ENCODE peak calls at places on chromosomes 12 and 14, in five cellular contexts. F is endothelial cell, Q is testis, K is left ventricle myocardium inferior, P is A549. N is an unnamed sample.

GRCh38 chr12:106304001-106304421 is 1.5 kb downstream of the TCP11L2 start:
- DNase-seq in F (no peak), Q (no peak), K (no peak), P (no peak), N (no peak)

GRCh38 chr12:76144253-76144564 is 59.7 kb upstream of the NAP1L1 start:
- DNase-seq in F (no peak), Q (peak; percentile 28), K (no peak), P (no peak), N (no peak)

GRCh38 chr14:57378661-57379060 is 11.7 kb upstream of the NAA30 start:
- DNase-seq in F (no peak), Q (no peak), K (no peak), P (no peak), N (no peak)

GRCh38 chr14:85024931-85025330 is 505.0 kb upstream of the FLRT2 start:
- DNase-seq in F (no peak), Q (no peak), K (no peak), P (no peak), N (no peak)

GRCh38 chr12:29176951-29177350 is 27.9 kb downstream of the FAR2 start:
- DNase-seq in F (no peak), Q (no peak), K (no peak), P (no peak), N (no peak)

GRCh38 chr14:100789460-100790417 is 36.2 kb upstream of the MEG3 start:
- DNase-seq in F (no peak), Q (no peak), K (no peak), P (no peak), N (no peak)

GRCh38 chr12:34398706-34399630 is 376.7 kb downstream of the ALG10 start:
- DNase-seq in F (peak; percentile 1), Q (peak; percentile 0), K (peak; percentile 9), P (no peak), N (peak; percentile 9)

GRCh38 chr12:49616533-49617219 is 6.7 kb upstream of the PRPF40B start:
- DNase-seq in F (no peak), Q (no peak), K (no peak), P (no peak), N (no peak)

GRCh38 chr12:106446429-106447092 is 89.0 kb downstream of the POLR3B start:
- DNase-seq in F (no peak), Q (no peak), K (no peak), P (no peak), N (no peak)

GRCh38 chr12:93098077-93098476 is 169.0 kb upstream of the EEA1 start:
- DNase-seq in F (peak; percentile 59), Q (peak; percentile 81), K (peak; percentile 30), P (no peak), N (no peak)

GRCh38 chr14:51095854-51096823 is 1.2 kb upstream of the TRIM9 start:
- DNase-seq in F (peak; percentile 19), Q (peak; percentile 29), K (no peak), P (peak; percentile 10), N (no peak)

GRCh38 chr12:29072631-29073030 is 76.4 kb upstream of the FAR2 start:
- DNase-seq in F (no peak), Q (no peak), K (no peak), P (no peak), N (no peak)

GRCh38 chr14:42110167-42110566 is 503.5 kb downstream of the LRFN5 start:
- DNase-seq in F (peak; percentile 15), Q (peak; percentile 27), K (no peak), P (peak; percentile 5), N (no peak)

GRCh38 chr12:68240975-68241374 is 12.4 kb downstream of the IL22 start:
- DNase-seq in F (no peak), Q (peak; percentile 67), K (no peak), P (no peak), N (no peak)

GRCh38 chr14:98926802-98927201 is 345.2 kb downstream of the BCL11B start:
- DNase-seq in F (no peak), Q (no peak), K (no peak), P (no peak), N (no peak)

GRCh38 chr14:79986251-79986650 is 225.1 kb downstream of the DIO2 start:
- DNase-seq in F (no peak), Q (no peak), K (no peak), P (no peak), N (no peak)

GRCh38 chr14:68514611-68515194 is 278.2 kb downstream of the ZFP36L1 start:
- DNase-seq in F (no peak), Q (no peak), K (no peak), P (no peak), N (no peak)

GRCh38 chr12:100578923-100579322 is 5.4 kb downstream of the GAS2L3 start:
- DNase-seq in F (no peak), Q (no peak), K (no peak), P (no peak), N (no peak)

GRCh38 chr14:69879175-69880047 is at the start of gene SMOC1:
- DNase-seq in F (peak; percentile 75), Q (peak; percentile 95), K (no peak), P (peak; percentile 90), N (peak; percentile 78)

GRCh38 chr12:71840226-71840847 is 778 bp downstream of the TBC1D15 start:
- DNase-seq in F (peak; percentile 7), Q (no peak), K (no peak), P (peak; percentile 49), N (no peak)

GRCh38 chr12:118035194-118036041 is 18.9 kb downstream of the RFC5 start:
- DNase-seq in F (no peak), Q (no peak), K (no peak), P (no peak), N (no peak)

GRCh38 chr14:103930051-103930604 is 1.9 kb downstream of the TDRD9 start:
- DNase-seq in F (no peak), Q (no peak), K (no peak), P (no peak), N (no peak)

GRCh38 chr14:94322648-94323570 is at the start of gene SERPINA6:
- DNase-seq in F (no peak), Q (no peak), K (no peak), P (no peak), N (no peak)

GRCh38 chr14:92991536-92991935 is 68.6 kb downstream of the CHGA start:
- DNase-seq in F (no peak), Q (no peak), K (peak; percentile 11), P (no peak), N (no peak)

GRCh38 chr14:22837059-22837749 is 819 bp downstream of the MMP14 start:
- DNase-seq in F (no peak), Q (peak; percentile 64), K (peak; percentile 76), P (no peak), N (peak; percentile 42)

GRCh38 chr14:106625181-106625580 is 1098.8 kb downstream of the TMEM121 start:
- DNase-seq in F (no peak), Q (no peak), K (no peak), P (no peak), N (no peak)

GRCh38 chr12:120713861-120714482 is 3.7 kb downstream of the UNC119B start:
- DNase-seq in F (peak; percentile 77), Q (peak; percentile 88), K (no peak), P (peak; percentile 86), N (peak; percentile 56)

GRCh38 chr14:96748371-96748770 is 48.8 kb upstream of the VRK1 start:
- DNase-seq in F (no peak), Q (peak; percentile 24), K (no peak), P (no peak), N (no peak)
- TF ChIP-seq CTCF in F (no peak), Q (no peak), K (no peak), P (no peak), N (no peak)

GRCh38 chr14:61925732-61926445 is 163.7 kb downstream of the SNAPC1 start:
- DNase-seq in F (no peak), Q (no peak), K (no peak), P (no peak), N (no peak)

GRCh38 chr14:61927521-61927920 is 165.3 kb downstream of the SNAPC1 start:
- DNase-seq in F (no peak), Q (no peak), K (no peak), P (no peak), N (no peak)

GRCh38 chr14:61927015-61927414 is 164.8 kb downstream of the SNAPC1 start:
- DNase-seq in F (no peak), Q (no peak), K (no peak), P (no peak), N (no peak)

GRCh38 chr14:61925043-61925442 is 162.8 kb downstream of the SNAPC1 start:
- DNase-seq in F (peak; percentile 17), Q (no peak), K (no peak), P (no peak), N (no peak)

DNA sequence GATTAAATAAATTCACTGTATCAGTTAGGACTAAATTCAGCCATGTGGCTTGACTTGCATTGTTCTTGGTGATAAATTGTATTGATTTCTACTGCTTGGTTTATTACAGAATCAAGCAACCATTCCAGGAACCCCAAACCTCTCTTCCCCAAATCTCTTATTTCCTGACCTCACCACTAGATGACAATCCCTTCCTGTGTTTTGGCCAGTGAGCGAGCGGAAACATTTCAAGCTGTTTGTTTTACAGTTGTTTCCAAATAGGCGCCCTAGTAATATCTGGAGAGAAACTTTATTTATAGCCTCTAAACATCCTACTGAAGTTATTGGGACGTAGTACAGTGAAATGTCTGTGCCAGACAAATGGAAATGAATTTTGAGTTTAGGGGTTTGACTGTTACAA is 161.1 kb downstream of the SNAPC1 start:
- DNase-seq in F (no peak), Q (no peak), K (no peak), P (no peak), N (no peak)
- TF ChIP-seq CTCF in F (no peak), Q (no peak), K (peak; percentile 12), P (no peak), N (peak; percentile 11)

GRCh38 chr12:145369-145960 is 68.5 kb downstream of the SLC6A12 start:
- DNase-seq in F (no peak), Q (no peak), K (no peak), P (no peak), N (no peak)

GRCh38 chr12:139585-139984 is 73.0 kb downstream of the IQSEC3 start:
- DNase-seq in F (no peak), Q (no peak), K (no peak), P (no peak), N (no peak)

GRCh38 chr12:147242-147641 is 66.7 kb downstream of the SLC6A12 start:
- DNase-seq in F (no peak), Q (no peak), K (no peak), P (no peak), N (no peak)

GRCh38 chr12:144650-145284 is 69.2 kb downstream of the SLC6A12 start:
- DNase-seq in F (no peak), Q (no peak), K (no peak), P (no peak), N (no peak)

DNA sequence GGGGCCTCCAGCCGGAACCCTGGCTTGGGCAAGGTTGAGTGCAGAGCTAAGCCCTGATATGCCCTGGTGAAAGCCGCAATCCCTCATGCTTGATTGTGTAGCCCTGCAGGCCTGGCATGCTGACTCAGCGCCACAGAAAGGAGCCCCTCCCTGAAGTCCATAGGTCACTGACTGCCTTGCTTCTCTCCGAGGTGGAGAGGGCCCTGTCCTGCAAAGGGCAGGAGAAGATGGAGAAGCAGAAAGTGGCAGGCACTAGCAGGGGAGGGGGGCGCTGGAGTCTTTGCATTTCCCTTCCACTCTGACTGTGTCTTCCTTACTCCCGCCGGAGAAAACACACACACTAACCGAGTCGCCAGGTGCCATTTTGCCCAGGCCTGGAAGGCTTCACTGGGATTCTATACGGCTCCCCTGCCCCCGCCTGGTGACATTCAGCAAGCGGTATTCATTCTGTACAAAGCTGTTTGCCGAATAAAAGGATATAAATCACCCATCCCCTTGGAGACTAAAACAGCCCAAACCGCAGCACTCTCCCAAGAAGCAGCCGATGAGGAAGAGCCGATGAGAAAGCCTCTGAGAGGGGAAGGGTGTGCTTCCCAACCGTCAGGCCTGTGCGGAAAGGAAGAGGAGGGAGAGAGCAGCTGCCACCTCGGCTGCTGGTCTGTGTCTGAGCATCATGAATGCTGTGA is 69.8 kb downstream of the SLC6A12 start:
- DNase-seq in F (no peak), Q (no peak), K (no peak), P (no peak), N (peak; percentile 33)
- TF ChIP-seq CTCF in F (no peak), Q (no peak), K (no peak), P (no peak), N (no peak)

GRCh38 chr12:87119713-87120112 is 863.5 kb upstream of the MGAT4C start:
- DNase-seq in F (no peak), Q (no peak), K (no peak), P (no peak), N (no peak)
- TF ChIP-seq CTCF in F (no peak), Q (no peak), K (no peak), P (no peak), N (no peak)

N was measured in progenitor cell of endocrine pancreas.